ENCODE peak calls at places on chromosomes 6 and 20, in ten cellular contexts. I is H9, Q is foreskin keratinocyte, V is tibial artery, H is A673, N is brain microvascular endothelial cell, Z is fibroblast of lung, W is stomach, K is AG10803, Y is astrocyte of the spinal cord. F is an unnamed sample.

GRCh38 chr20:35279533-35280174 is 1.7 kb upstream of the MMP24OS start:
- DNase-seq in I (no peak), Q (no peak), V (no peak), H (no peak), N (no peak), Z (no peak), W (no peak), K (no peak), Y (no peak), F (no peak)

GRCh38 chr6:150008588-150008987 is 16.7 kb downstream of the RAET1L start:
- DNase-seq in I (no peak), Q (no peak), V (no peak), H (no peak), N (no peak), Z (no peak), W (peak), K (no peak), Y (no peak), F (no peak)

GRCh38 chr20:24206995-24207394 is 218.4 kb upstream of the GGTLC1 start:
- DNase-seq in I (no peak), Q (no peak), V (no peak), H (no peak), N (no peak), Z (no peak), W (no peak), K (no peak), Y (no peak), F (no peak)

GRCh38 chr20:4217349-4217761 is 202.0 kb upstream of the RNF24 start:
- DNase-seq in I (peak), Q (no peak), V (no peak), H (no peak), N (no peak), Z (no peak), W (no peak), K (peak), Y (no peak), F (no peak)

GRCh38 chr6:15441215-15441868 is 195.5 kb downstream of the JARID2 start:
- DNase-seq in I (peak), Q (peak), V (peak), H (peak), N (peak), Z (peak), W (no peak), K (peak), Y (peak), F (no peak)

GRCh38 chr6:168914070-168914469 is 339.6 kb downstream of the THBS2 start:
- DNase-seq in I (no peak), Q (no peak), V (no peak), H (no peak), N (no peak), Z (no peak), W (no peak), K (no peak), Y (no peak), F (no peak)

GRCh38 chr20:51661609-51662178 is 106.5 kb downstream of the ATP9A start:
- DNase-seq in I (no peak), Q (peak), V (no peak), H (no peak), N (no peak), Z (peak), W (no peak), K (peak), Y (peak), F (no peak)

GRCh38 chr6:153167026-153167891 is 36.2 kb upstream of the RGS17 start:
- DNase-seq in I (no peak), Q (peak), V (no peak), H (peak), N (peak), Z (peak), W (no peak), K (peak), Y (peak), F (no peak)

GRCh38 chr6:43058511-43058910 is 723 bp downstream of the MRPL2 start:
- DNase-seq in I (no peak), Q (no peak), V (no peak), H (no peak), N (no peak), Z (no peak), W (no peak), K (no peak), Y (no peak), F (no peak)

GRCh38 chr20:58634818-58635665 is 16.0 kb upstream of the STX16 start:
- DNase-seq in I (no peak), Q (no peak), V (no peak), H (peak), N (no peak), Z (no peak), W (no peak), K (no peak), Y (no peak), F (no peak)

GRCh38 chr6:154508573-154509375 is 1.7 kb downstream of the CNKSR3 start:
- DNase-seq in I (no peak), Q (peak), V (no peak), H (no peak), N (no peak), Z (peak), W (no peak), K (peak), Y (peak), F (no peak)

GRCh38 chr20:51861726-51862466 is 59.6 kb upstream of the SALL4 start:
- DNase-seq in I (no peak), Q (no peak), V (no peak), H (no peak), N (peak), Z (no peak), W (no peak), K (no peak), Y (peak), F (no peak)

DNA sequence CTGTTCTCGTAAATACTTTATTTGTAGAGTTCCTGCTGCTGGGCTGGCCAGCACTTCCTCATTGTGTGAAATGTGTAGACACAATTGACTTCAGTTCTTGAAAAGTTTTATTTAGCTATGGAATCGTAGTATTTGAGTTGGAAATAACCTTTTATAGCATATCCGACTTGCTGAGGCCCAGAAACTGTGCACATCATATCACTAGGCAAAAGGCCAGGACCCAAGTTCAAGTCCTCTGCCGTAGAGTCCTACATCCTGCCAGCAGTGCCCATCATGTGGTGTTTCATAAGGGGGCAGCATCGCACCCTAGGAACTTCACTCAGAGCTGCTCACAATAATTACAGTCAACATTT is 207.7 kb upstream of the SNX9 start:
- DNase-seq in I (no peak), Q (no peak), V (no peak), H (no peak), N (no peak), Z (peak), W (no peak), K (peak), Y (peak), F (no peak)
- TF ChIP-seq CTCF in I (peak), Q (peak), V (no peak), H (peak), N (peak), Z (peak), W (no peak), K (no peak), Y (peak), F (no peak)

GRCh38 chr6:1916334-1916985 is 306.7 kb downstream of the FOXC1 start:
- DNase-seq in I (no peak), Q (peak), V (no peak), H (no peak), N (peak), Z (peak), W (no peak), K (peak), Y (peak), F (no peak)
- TF ChIP-seq CTCF in I (no peak), Q (no peak), V (no peak), H (no peak), N (no peak), Z (no peak), W (no peak), K (no peak), Y (no peak), F (no peak)

DNA sequence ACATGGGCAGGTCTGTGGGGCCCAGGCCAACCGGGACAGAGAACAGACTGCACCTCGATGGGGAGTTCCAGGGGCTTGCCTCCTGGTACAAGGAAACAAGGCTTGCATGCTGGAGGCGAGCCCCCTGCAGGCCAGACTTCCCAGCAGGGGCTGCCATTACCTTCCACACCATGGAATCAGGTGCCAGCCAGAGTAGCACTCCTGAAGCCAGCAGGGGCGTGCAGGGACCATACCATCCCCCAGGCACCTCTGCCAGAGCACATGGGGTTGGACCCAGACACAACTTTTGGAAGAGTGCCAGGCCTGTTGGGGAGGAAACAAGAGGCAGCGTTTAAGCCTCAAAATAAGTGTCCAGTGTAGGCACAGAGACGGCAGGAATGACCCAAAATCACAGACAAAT is 6.5 kb downstream of the DDO start:
- DNase-seq in I (peak), Q (no peak), V (no peak), H (no peak), N (no peak), Z (no peak), W (no peak), K (no peak), Y (no peak), F (no peak)
- TF ChIP-seq CTCF in I (peak), Q (no peak), V (no peak), H (no peak), N (peak), Z (no peak), W (no peak), K (no peak), Y (no peak), F (no peak)

GRCh38 chr6:170028629-170029345 is 262.1 kb downstream of the DLL1 start:
- DNase-seq in I (no peak), Q (no peak), V (peak), H (no peak), N (no peak), Z (no peak), W (peak), K (no peak), Y (no peak), F (peak)

GRCh38 chr6:170031096-170031471 is 259.8 kb downstream of the DLL1 start:
- DNase-seq in I (no peak), Q (no peak), V (peak), H (no peak), N (no peak), Z (peak), W (peak), K (peak), Y (no peak), F (peak)

GRCh38 chr6:170031684-170032121 is 259.2 kb downstream of the DLL1 start:
- DNase-seq in I (no peak), Q (no peak), V (peak), H (no peak), N (no peak), Z (no peak), W (peak), K (no peak), Y (no peak), F (peak)

GRCh38 chr6:170029416-170030283 is 261.2 kb downstream of the DLL1 start:
- DNase-seq in I (no peak), Q (no peak), V (peak), H (no peak), N (no peak), Z (no peak), W (peak), K (no peak), Y (no peak), F (peak)

GRCh38 chr6:170030284-170031095 is 260.4 kb downstream of the DLL1 start:
- DNase-seq in I (no peak), Q (no peak), V (peak), H (no peak), N (no peak), Z (no peak), W (peak), K (no peak), Y (no peak), F (no peak)
- TF ChIP-seq CTCF in I (no peak), Q (no peak), V (no peak), H (no peak), N (no peak), Z (no peak), W (no peak), K (no peak), Y (no peak), F (no peak)

F was measured in type B pancreatic cell.